ENCODE peak calls at places on chromosomes 5 and 9, in four cellular contexts. One of them, this sample, is unnamed.

GRCh38 chr5:137281201-137281600 is 217.9 kb downstream of the SPOCK1 start:
- DNase-seq in upper lobe of right lung: no peak
- DNase-seq in ELR: no peak
- DNase-seq in NCI-H1930: no peak
- DNase-seq in this sample: no peak

GRCh38 chr5:140347382-140347781 is 979 bp upstream of the HBEGF start:
- DNase-seq in ELR: no peak
- DNase-seq in NCI-H1930: no peak
- DNase-seq in upper lobe of right lung: no peak
- DNase-seq in this sample: no peak

GRCh38 chr5:1172670-1173404 is 28.6 kb upstream of the SLC6A19 start:
- DNase-seq in NCI-H1930: no peak
- DNase-seq in upper lobe of right lung: no peak
- DNase-seq in ELR: no peak
- DNase-seq in this sample: no peak

GRCh38 chr9:126558051-126558665 is 55.6 kb upstream of the LMX1B start:
- DNase-seq in upper lobe of right lung: peak
- DNase-seq in NCI-H1930: no peak
- DNase-seq in ELR: peak
- DNase-seq in this sample: no peak

GRCh38 chr9:88173378-88173999 is 35.2 kb upstream of the SPATA31C2 start:
- DNase-seq in upper lobe of right lung: no peak
- DNase-seq in NCI-H1930: peak
- DNase-seq in ELR: peak
- DNase-seq in this sample: no peak

GRCh38 chr5:168193518-168194240 is 97.8 kb upstream of the WWC1 start:
- DNase-seq in upper lobe of right lung: no peak
- DNase-seq in ELR: no peak
- DNase-seq in NCI-H1930: no peak
- DNase-seq in this sample: no peak

GRCh38 chr5:124741711-124742496 is 4.5 kb downstream of the ZNF608 start:
- DNase-seq in ELR: peak
- DNase-seq in NCI-H1930: peak
- DNase-seq in upper lobe of right lung: no peak
- DNase-seq in this sample: peak

GRCh38 chr9:38008168-38009034 is 60.6 kb downstream of the SHB start:
- DNase-seq in ELR: peak
- DNase-seq in NCI-H1930: no peak
- DNase-seq in upper lobe of right lung: peak
- DNase-seq in this sample: no peak

GRCh38 chr5:43065384-43066230 is 25.5 kb upstream of the ANXA2R start:
- DNase-seq in NCI-H1930: no peak
- DNase-seq in ELR: peak
- DNase-seq in upper lobe of right lung: peak
- DNase-seq in this sample: no peak

GRCh38 chr5:171992813-171993212 is 13.6 kb downstream of the FBXW11 start:
- DNase-seq in ELR: no peak
- DNase-seq in upper lobe of right lung: no peak
- DNase-seq in NCI-H1930: no peak
- DNase-seq in this sample: no peak

GRCh38 chr9:112861638-112862555 is 28.8 kb downstream of the SLC46A2 start:
- DNase-seq in upper lobe of right lung: peak
- DNase-seq in NCI-H1930: no peak
- DNase-seq in ELR: peak
- DNase-seq in this sample: no peak

GRCh38 chr5:147223951-147224791 is 10.7 kb upstream of the STK32A start:
- DNase-seq in ELR: peak
- DNase-seq in upper lobe of right lung: no peak
- DNase-seq in NCI-H1930: no peak
- DNase-seq in this sample: no peak

GRCh38 chr9:136570916-136571315 is 25.1 kb upstream of the NOTCH1 start:
- DNase-seq in NCI-H1930: no peak
- DNase-seq in upper lobe of right lung: no peak
- DNase-seq in ELR: no peak
- DNase-seq in this sample: no peak

GRCh38 chr9:86369810-86370209 is 15.6 kb upstream of the TUT7 start:
- DNase-seq in NCI-H1930: no peak
- DNase-seq in ELR: no peak
- DNase-seq in upper lobe of right lung: no peak
- DNase-seq in this sample: no peak

GRCh38 chr9:104765138-104765537 is 1.2 kb downstream of the NIPSNAP3B start:
- DNase-seq in ELR: no peak
- DNase-seq in upper lobe of right lung: no peak
- DNase-seq in NCI-H1930: no peak
- DNase-seq in this sample: no peak

This sample was measured in NCI-H1048.